ENCODE peak calls at places on chromosomes 4 and X, in six cellular contexts. Z, T, J, H, P and C are unnamed samples.

GRCh38 chr4:48906283-48907173 is at the start of gene OCIAD2:
- DNase-seq in P (peak; percentile 48), J (no peak), H (peak; percentile 48), Z (no peak), T (peak; percentile 92), C (peak; percentile 90)

GRCh38 chrX:49754238-49754857 is 58.6 kb upstream of the PAGE1 start:
- DNase-seq in Z (peak; percentile 28), P (peak; percentile 19), H (peak; percentile 17), T (peak; percentile 50), J (no peak), C (peak; percentile 37)

GRCh38 chrX:39636481-39636880 is 461.3 kb downstream of the BCOR start:
- DNase-seq in Z (peak; percentile 6), J (no peak), H (no peak), T (no peak), P (no peak), C (no peak)

GRCh38 chrX:4277122-4277521 is 563.7 kb upstream of the PRKX start:
- DNase-seq in T (no peak), J (no peak), P (no peak), Z (no peak), H (no peak), C (peak; percentile 25)

GRCh38 chr4:186904104-186904503 is 180.4 kb upstream of the FAT1 start:
- DNase-seq in P (peak; percentile 95), T (no peak), Z (peak; percentile 95), H (no peak), J (no peak), C (no peak)

GRCh38 chr4:139655116-139655515 is 10.5 kb upstream of the MGST2 start:
- DNase-seq in J (peak; percentile 72), Z (peak; percentile 48), P (peak; percentile 58), T (no peak), H (no peak), C (peak; percentile 59)

GRCh38 chr4:153296424-153296823 is 48.1 kb upstream of the MND1 start:
- DNase-seq in P (peak; percentile 75), J (no peak), T (no peak), Z (peak; percentile 84), H (no peak), C (no peak)

GRCh38 chr4:21596521-21596920 is 352.1 kb downstream of the KCNIP4 start:
- DNase-seq in Z (no peak), P (no peak), T (no peak), H (no peak), J (no peak), C (no peak)

GRCh38 chr4:80079255-80079923 is 6.4 kb upstream of the ANTXR2 start:
- DNase-seq in P (no peak), H (no peak), T (no peak), J (no peak), Z (no peak), C (no peak)

GRCh38 chr4:22077571-22077970 is 129.0 kb upstream of the KCNIP4 start:
- DNase-seq in P (no peak), Z (no peak), T (no peak), J (no peak), H (no peak), C (no peak)

GRCh38 chr4:153126137-153126536 is 78.1 kb upstream of the TRIM2 start:
- DNase-seq in P (no peak), H (no peak), T (no peak), J (no peak), Z (peak; percentile 28), C (no peak)

GRCh38 chrX:11944486-11944885 is 186.4 kb downstream of the MSL3 start:
- DNase-seq in Z (peak; percentile 64), P (peak; percentile 51), T (peak; percentile 66), J (no peak), H (peak; percentile 5), C (peak; percentile 81)

GRCh38 chr4:80017125-80017854 is 55.7 kb downstream of the ANTXR2 start:
- DNase-seq in H (no peak), J (no peak), T (no peak), P (peak; percentile 92), Z (peak; percentile 96), C (peak; percentile 18)

GRCh38 chr4:168309781-168310180 is 8.8 kb downstream of the DDX60 start:
- DNase-seq in P (no peak), H (no peak), J (no peak), T (no peak), Z (peak; percentile 34), C (no peak)

GRCh38 chr4:109699553-109700225 is 3.6 kb downstream of the CASP6 start:
- DNase-seq in P (no peak), J (no peak), H (no peak), Z (no peak), T (no peak), C (peak; percentile 19)

GRCh38 chr4:109703664-109704351 is 563 bp upstream of the CASP6 start:
- DNase-seq in H (no peak), T (no peak), P (peak; percentile 28), J (no peak), Z (no peak), C (no peak)

GRCh38 chr4:109702950-109703663 is at the start of gene CASP6:
- DNase-seq in Z (peak; percentile 66), T (peak; percentile 90), J (peak; percentile 60), P (peak; percentile 82), H (peak; percentile 72), C (peak; percentile 86)

GRCh38 chr4:109701566-109702399 is 1.5 kb downstream of the CASP6 start:
- DNase-seq in Z (no peak), P (peak; percentile 1), J (no peak), T (peak; percentile 50), H (no peak), C (peak; percentile 92)
- H3K27ac ChIP-seq in Z (peak overlapping the region; percentile 80), P (peak overlapping the region; percentile 79), J (no peak overlapping the region), T (no peak overlapping the region), H (no peak overlapping the region), C (peak overlapping the region; percentile 81)

DNA sequence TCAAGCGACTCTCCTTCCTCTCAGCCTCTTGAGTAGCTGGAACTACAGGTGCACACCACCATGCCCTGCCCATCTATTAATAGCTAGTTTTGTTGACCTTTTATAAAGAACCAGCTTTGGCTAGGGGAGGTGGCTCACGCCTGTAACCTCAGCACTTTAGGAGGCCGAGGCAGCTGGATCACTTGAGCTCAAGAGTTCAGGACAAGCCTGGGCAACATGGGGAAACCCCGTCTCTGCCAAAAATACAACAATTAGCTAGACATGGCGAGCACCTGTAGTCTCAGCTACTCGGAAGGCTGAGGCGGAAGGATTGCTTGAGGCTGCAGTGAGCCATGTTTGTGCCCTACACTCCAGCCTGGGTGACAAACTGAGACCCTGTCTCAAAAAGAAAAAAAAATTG is 2.7 kb downstream of the TKTL1 start:
- DNase-seq in Z (no peak), T (no peak), J (no peak), H (no peak), P (no peak), C (no peak)
- H3K79me1 ChIP-seq in Z (no peaks in the 10 kb centered on the region), T (no peaks in the 10 kb centered on the region), J (no peaks in the 10 kb centered on the region), H (no peaks in the 10 kb centered on the region), P (no peaks in the 10 kb centered on the region), C (no peaks in the 10 kb centered on the region)

GRCh38 chr4:98262431-98262830 is 1.2 kb downstream of the RAP1GDS1 start:
- DNase-seq in J (no peak), T (no peak), Z (no peak), P (no peak), H (no peak), C (no peak)

GRCh38 chr4:98260579-98261290 is 449 bp upstream of the RAP1GDS1 start:
- DNase-seq in H (peak; percentile 93), P (peak; percentile 97), Z (peak; percentile 96), J (peak; percentile 94), T (peak; percentile 93), C (peak; percentile 97)

GRCh38 chr4:98261291-98262271 is at the start of gene RAP1GDS1:
- DNase-seq in Z (peak; percentile 71), J (peak; percentile 77), T (peak; percentile 32), P (peak; percentile 83), H (peak; percentile 35), C (peak; percentile 55)

DNA sequence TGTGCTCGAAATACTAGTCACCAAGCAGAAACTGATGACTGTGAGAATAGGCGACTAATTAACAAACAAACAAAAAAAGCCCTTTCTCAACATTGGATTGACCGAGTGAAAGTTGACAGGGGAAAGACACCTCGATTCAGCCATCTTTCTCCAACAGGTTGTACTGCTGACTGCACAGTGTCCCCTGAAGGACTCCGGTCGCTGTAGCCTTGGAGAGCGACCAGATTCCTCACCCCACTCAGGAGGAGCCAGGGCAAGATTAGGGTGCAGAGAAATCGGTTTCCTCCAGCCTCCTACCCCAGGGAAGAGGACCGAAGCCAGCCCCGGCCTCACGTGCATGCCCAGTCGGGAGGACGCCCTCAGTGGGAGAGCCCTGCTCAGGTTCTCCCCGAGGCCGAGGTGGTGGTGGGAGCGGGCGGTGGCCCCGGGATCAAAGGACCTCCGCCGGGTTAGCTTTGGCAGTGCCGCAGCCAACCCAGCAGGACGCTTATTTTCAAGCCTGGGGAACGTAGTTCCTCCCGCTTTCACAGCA is 1.1 kb upstream of the RAP1GDS1 start:
- DNase-seq in P (no peak), J (no peak), H (no peak), T (peak; percentile 62), Z (peak; percentile 10), C (peak; percentile 77)
- H2BK120ac ChIP-seq in P (peak overlapping the region; percentile 45), J (peak overlapping the region; percentile 69), H (peak overlapping the region; percentile 24), T (no peak overlapping the region), Z (peak overlapping the region; percentile 55), C (no peak overlapping the region)

DNA sequence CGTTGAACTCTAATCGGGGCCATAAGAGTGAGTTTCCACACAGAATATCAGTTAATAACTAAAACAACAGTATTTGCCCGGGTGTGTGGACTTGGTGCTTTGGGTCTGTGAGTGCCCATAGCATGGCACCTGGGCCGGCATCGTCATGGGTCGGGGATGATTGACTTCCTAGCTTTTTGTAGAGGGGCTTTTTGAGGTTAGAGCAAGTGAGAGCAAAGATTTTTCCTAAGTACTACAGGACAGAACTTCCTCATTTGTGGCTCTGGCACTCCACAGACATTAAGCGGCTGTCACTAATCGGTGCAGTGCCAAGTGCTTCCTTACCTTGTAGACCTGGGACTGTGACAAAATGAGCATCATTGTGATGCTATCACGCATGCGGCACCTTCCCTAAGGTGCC is 81.0 kb downstream of the SHROOM2 start:
- DNase-seq in P (no peak), Z (no peak), J (no peak), T (no peak), H (no peak), C (no peak)
- H3K27ac ChIP-seq in P (no peak overlapping the region), Z (no peak overlapping the region), J (peak overlapping the region; percentile 57), T (no peak overlapping the region), H (no peak overlapping the region), C (no peak overlapping the region)

DNA sequence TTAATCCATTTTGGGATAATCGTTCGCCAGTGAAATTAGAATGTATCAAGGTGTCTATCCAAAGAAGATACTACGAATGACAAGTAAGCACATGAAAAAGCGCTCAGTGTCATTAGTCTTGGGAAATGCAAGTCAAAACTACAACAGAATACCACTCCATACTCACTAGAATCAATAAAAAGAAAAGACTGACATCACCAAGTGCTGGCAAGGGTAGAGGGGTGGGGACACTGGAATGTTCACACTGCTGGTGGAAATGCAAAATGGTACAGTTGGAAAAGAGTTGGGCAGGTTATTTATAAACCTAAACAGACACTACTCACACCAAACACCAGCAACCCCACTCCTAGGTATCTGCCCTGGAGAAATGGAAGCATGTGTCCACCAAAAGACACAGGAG is 11.2 kb downstream of the WDR1 start:
- DNase-seq in T (no peak), J (no peak), Z (no peak), P (no peak), H (no peak), C (no peak)
- H3K79me1 ChIP-seq in T (peaks cover 7% of the 10 kb centered on the region), J (no peaks in the 10 kb centered on the region), Z (peaks cover 62% of the 10 kb centered on the region), P (no peaks in the 10 kb centered on the region), H (peaks cover 8% of the 10 kb centered on the region), C (peaks cover 39% of the 10 kb centered on the region)